ENCODE peak calls at places on chromosomes 7 and 10, in eight cellular contexts. U, E, Q, S, I, H, O and L are unnamed samples.

GRCh38 chr10:49592726-49593563 is 17.2 kb upstream of the SLC18A3 start:
- DNase-seq in U (no peak), E (peak; percentile 79), Q (peak; percentile 46), S (peak; percentile 52), I (peak; percentile 12), H (peak; percentile 68), O (peak; percentile 90), L (peak; percentile 41)

GRCh38 chr7:4683884-4684565 is 1.9 kb downstream of the FOXK1 start:
- DNase-seq in U (peak; percentile 81), E (peak; percentile 73), Q (peak; percentile 53), S (peak; percentile 81), I (peak; percentile 18), H (peak; percentile 69), O (no peak), L (peak; percentile 82)

GRCh38 chr10:103870503-103870902 is 15.1 kb upstream of the SH3PXD2A start:
- DNase-seq in U (no peak), E (no peak), Q (no peak), S (peak; percentile 94), I (no peak), H (peak; percentile 63), O (peak; percentile 23), L (no peak)

GRCh38 chr10:18216482-18216881 is 76.3 kb downstream of the CACNB2 start:
- DNase-seq in U (no peak), E (peak; percentile 20), Q (peak; percentile 31), S (peak; percentile 13), I (no peak), H (peak; percentile 70), O (peak; percentile 19), L (no peak)

GRCh38 chr10:131848296-131848695 is 52.5 kb upstream of the PPP2R2D start:
- DNase-seq in U (peak; percentile 49), E (no peak), Q (no peak), S (no peak), I (no peak), H (no peak), O (no peak), L (no peak)

GRCh38 chr7:98284335-98285036 is 3.0 kb downstream of the BRI3 start:
- DNase-seq in U (peak; percentile 93), E (peak; percentile 74), Q (peak; percentile 48), S (peak; percentile 71), I (no peak), H (peak; percentile 72), O (no peak), L (peak; percentile 92)

GRCh38 chr7:95322874-95323273 is 1.5 kb downstream of the PON1 start:
- DNase-seq in U (no peak), E (peak; percentile 19), Q (peak; percentile 24), S (no peak), I (no peak), H (no peak), O (no peak), L (no peak)

GRCh38 chr10:1153805-1154351 is 97.7 kb downstream of the WDR37 start:
- DNase-seq in U (no peak), E (peak; percentile 20), Q (no peak), S (no peak), I (no peak), H (no peak), O (no peak), L (no peak)

GRCh38 chr10:79409038-79410035 is 36.1 kb downstream of the ZCCHC24 start:
- DNase-seq in U (peak; percentile 55), E (no peak), Q (no peak), S (no peak), I (no peak), H (no peak), O (no peak), L (peak; percentile 73)

GRCh38 chr10:24961582-24961981 is 9.2 kb upstream of the PRTFDC1 start:
- DNase-seq in U (no peak), E (no peak), Q (no peak), S (no peak), I (no peak), H (no peak), O (no peak), L (no peak)

GRCh38 chr7:45120-46090 is 147.0 kb upstream of the FAM20C start:
- DNase-seq in U (peak; percentile 38), E (no peak), Q (no peak), S (no peak), I (no peak), H (no peak), O (no peak), L (no peak)

GRCh38 chr7:33276325-33276724 is 147.0 kb downstream of the BBS9 start:
- DNase-seq in U (no peak), E (no peak), Q (no peak), S (no peak), I (no peak), H (no peak), O (no peak), L (no peak)

GRCh38 chr10:70357447-70358035 is 24.9 kb downstream of the LRRC20 start:
- DNase-seq in U (no peak), E (no peak), Q (no peak), S (no peak), I (no peak), H (no peak), O (no peak), L (no peak)

GRCh38 chr7:5774136-5774535 is 7.3 kb downstream of the RNF216 start:
- DNase-seq in U (no peak), E (no peak), Q (no peak), S (no peak), I (no peak), H (no peak), O (no peak), L (no peak)

GRCh38 chr10:95830044-95830443 is 74.1 kb downstream of the ENTPD1 start:
- DNase-seq in U (no peak), E (no peak), Q (no peak), S (no peak), I (no peak), H (no peak), O (no peak), L (no peak)

GRCh38 chr7:132394283-132395003 is 181.8 kb downstream of the PLXNA4 start:
- DNase-seq in U (no peak), E (peak; percentile 41), Q (no peak), S (no peak), I (no peak), H (peak; percentile 34), O (peak; percentile 47), L (no peak)

GRCh38 chr10:46545861-46546590 is 10.4 kb downstream of the GPRIN2 start:
- DNase-seq in U (peak; percentile 69), E (peak; percentile 33), Q (no peak), S (no peak), I (peak; percentile 0), H (no peak), O (no peak), L (peak; percentile 38)

GRCh38 chr10:31947144-31947926 is 18.7 kb upstream of the ARHGAP12 start:
- DNase-seq in U (no peak), E (peak; percentile 50), Q (peak; percentile 72), S (peak; percentile 92), I (no peak), H (peak; percentile 97), O (no peak), L (no peak)

DNA sequence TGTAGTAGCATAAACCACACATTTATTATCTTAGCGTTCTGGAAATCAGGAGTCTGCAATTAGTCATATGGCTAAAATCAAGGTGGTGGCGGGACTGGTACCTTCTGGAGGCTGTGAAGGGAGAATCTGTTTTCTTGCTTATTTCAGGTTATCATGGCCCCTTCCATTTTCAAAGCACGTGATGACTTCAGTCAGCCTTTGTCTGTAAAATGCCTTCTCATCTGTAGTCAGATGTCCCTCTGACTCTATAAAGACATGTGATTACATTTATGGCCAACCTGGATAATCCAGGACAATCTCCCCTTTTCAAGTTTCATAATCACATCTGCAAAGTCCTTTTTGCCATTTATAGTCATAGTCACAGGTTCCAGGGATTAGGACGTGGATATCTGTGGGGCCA is 15.5 kb upstream of the ZNF248 start:
- DNase-seq in U (no peak), E (no peak), Q (no peak), S (no peak), I (no peak), H (no peak), O (no peak), L (no peak)
- H3K4me3 ChIP-seq in U (no peak overlapping the region), E (no peak overlapping the region), Q (no peak overlapping the region), S (no peak overlapping the region), I (no peak overlapping the region), H (no peak overlapping the region), O (no peak overlapping the region), L (no peak overlapping the region)

GRCh38 chr7:114540291-114540690 is 125.7 kb downstream of the FOXP2 start:
- DNase-seq in U (no peak), E (no peak), Q (no peak), S (no peak), I (no peak), H (no peak), O (no peak), L (no peak)
- H3K4me3 ChIP-seq in U (no peak overlapping the region), E (no peak overlapping the region), Q (no peak overlapping the region), S (no peak overlapping the region), I (no peak overlapping the region), H (no peak overlapping the region), O (no peak overlapping the region), L (no peak overlapping the region)

DNA sequence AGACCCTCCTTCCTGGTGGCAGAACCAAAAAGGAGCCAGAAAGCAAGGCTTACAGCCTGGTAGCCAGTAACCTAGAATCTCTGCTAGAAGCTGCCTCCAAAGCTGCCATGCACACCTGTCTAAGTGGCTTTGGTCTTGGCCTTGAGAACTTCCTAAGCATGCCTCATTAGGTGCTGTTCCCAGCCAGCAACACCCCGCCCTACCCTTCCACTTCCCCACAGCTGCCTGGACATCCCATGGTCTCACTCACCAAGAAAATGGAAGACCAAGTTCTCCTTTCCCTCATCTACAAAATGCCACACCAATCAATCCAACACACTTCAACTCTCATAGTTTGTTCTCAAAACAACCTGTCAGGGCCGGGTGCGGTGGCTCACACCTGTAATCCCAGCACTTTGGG is 4.2 kb downstream of the PSAP start:
- DNase-seq in U (peak; percentile 51), E (no peak), Q (no peak), S (no peak), I (no peak), H (no peak), O (no peak), L (no peak)
- H3K4me3 ChIP-seq in U (no peak overlapping the region), E (no peak overlapping the region), Q (no peak overlapping the region), S (no peak overlapping the region), I (no peak overlapping the region), H (no peak overlapping the region), O (no peak overlapping the region), L (no peak overlapping the region)

GRCh38 chr7:139108256-139109187 is 998 bp downstream of the ZC3HAV1 start:
- DNase-seq in U (peak; percentile 81), E (no peak), Q (peak; percentile 25), S (no peak), I (no peak), H (peak; percentile 30), O (peak; percentile 54), L (peak; percentile 75)

GRCh38 chr7:139106959-139107358 is 2.6 kb downstream of the ZC3HAV1 start:
- DNase-seq in U (no peak), E (no peak), Q (no peak), S (no peak), I (no peak), H (peak; percentile 8), O (no peak), L (no peak)

GRCh38 chr7:139109188-139109982 is at the start of gene ZC3HAV1:
- DNase-seq in U (peak; percentile 93), E (peak; percentile 92), Q (peak; percentile 79), S (peak; percentile 71), I (peak; percentile 86), H (peak; percentile 93), O (peak; percentile 86), L (peak; percentile 91)

GRCh38 chr7:139103057-139103820 is 6.3 kb downstream of the ZC3HAV1 start:
- DNase-seq in U (no peak), E (no peak), Q (no peak), S (no peak), I (no peak), H (peak; percentile 5), O (no peak), L (no peak)

DNA sequence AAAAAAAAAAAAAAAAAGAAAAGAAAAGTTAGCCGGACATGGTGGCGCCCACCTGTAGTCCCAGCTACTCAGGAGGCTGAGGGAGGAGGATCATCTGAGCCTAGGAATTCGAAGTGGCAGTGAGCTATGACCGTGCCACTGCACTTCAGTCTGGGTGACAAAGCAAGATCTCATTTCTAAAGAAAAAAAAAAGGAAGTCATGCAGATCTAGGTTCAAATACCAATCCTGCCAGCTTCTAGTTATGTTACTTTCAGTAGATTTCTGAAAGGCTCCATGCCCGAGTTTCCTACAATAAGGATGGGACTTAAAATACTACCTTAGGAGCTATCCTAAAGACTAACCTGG is 4.5 kb downstream of the ZC3HAV1 start:
- DNase-seq in U (no peak), E (no peak), Q (no peak), S (no peak), I (no peak), H (no peak), O (no peak), L (no peak)
- H3K4me3 ChIP-seq in U (no peak overlapping the region), E (no peak overlapping the region), Q (no peak overlapping the region), S (no peak overlapping the region), I (peak overlapping the region; percentile 98), H (no peak overlapping the region), O (no peak overlapping the region), L (peak overlapping the region; percentile 26)